ENCODE peak calls at places on chromosomes 13 and 19, in six cellular contexts. H is NCI-H1436; N is stimulated activated CD4-positive, alpha-beta T cell treated with anti-CD3 and anti-CD28 coated beads, Interleukin-1b, Interleukin-23, amount 100 ng/mL, for 1 hour; U is GM13976; K is cardiac fibroblast; J is CD8-positive, alpha-beta T cell. D is an unnamed sample.

GRCh38 chr19:14107581-14108461 is 9.7 kb downstream of the PRKACA start:
- DNase-seq in H (no peak), N (no peak), U (no peak), K (peak; percentile 91), J (no peak), D (no peak)

GRCh38 chr13:101150998-101151397 is 265.3 kb downstream of the NALCN start:
- DNase-seq in H (peak; percentile 45), N (no peak), U (no peak), K (peak; percentile 52), J (no peak), D (no peak)

GRCh38 chr19:3335431-3336350 is 30.7 kb upstream of the NFIC start:
- DNase-seq in H (no peak), N (no peak), U (no peak), K (peak; percentile 43), J (no peak), D (no peak)

GRCh38 chr19:34244611-34245299 is 9.6 kb upstream of the GARRE1 start:
- DNase-seq in H (peak; percentile 11), N (no peak), U (no peak), K (peak; percentile 46), J (no peak), D (no peak)

GRCh38 chr13:112114391-112114790 is 47.4 kb downstream of the SOX1 start:
- DNase-seq in H (no peak), N (no peak), U (no peak), K (no peak), J (no peak), D (no peak)

GRCh38 chr19:33469171-33470039 is 52.2 kb downstream of the PEPD start:
- DNase-seq in H (no peak), N (no peak), U (no peak), K (no peak), J (no peak), D (no peak)

GRCh38 chr13:40672310-40673060 is 6.0 kb upstream of the FOXO1 start:
- DNase-seq in H (peak; percentile 42), N (no peak), U (no peak), K (peak; percentile 69), J (no peak), D (no peak)

GRCh38 chr13:73872397-73872796 is 261.8 kb downstream of the KLF12 start:
- DNase-seq in H (no peak), N (no peak), U (no peak), K (peak; percentile 27), J (no peak), D (no peak)

GRCh38 chr13:102012299-102013293 is 389.3 kb downstream of the FGF14 start:
- DNase-seq in H (no peak), N (no peak), U (no peak), K (no peak), J (no peak), D (no peak)

GRCh38 chr13:98858206-98858605 is 105.7 kb upstream of the SLC15A1 start:
- DNase-seq in H (no peak), N (no peak), U (no peak), K (no peak), J (no peak), D (no peak)

GRCh38 chr19:48341006-48341405 is 15.7 kb downstream of the EMP3 start:
- DNase-seq in H (peak; percentile 53), N (no peak), U (no peak), K (peak; percentile 57), J (no peak), D (no peak)

GRCh38 chr13:74288361-74288911 is 154.2 kb upstream of the KLF12 start:
- DNase-seq in H (peak; percentile 44), N (no peak), U (no peak), K (peak; percentile 12), J (peak; percentile 28), D (peak; percentile 4)

GRCh38 chr19:18157465-18158063 is 4.6 kb downstream of the PIK3R2 start:
- DNase-seq in H (peak; percentile 81), N (no peak), U (no peak), K (no peak), J (no peak), D (no peak)

GRCh38 chr13:20891768-20892167 is 10.8 kb downstream of the XPO4 start:
- DNase-seq in H (no peak), N (no peak), U (no peak), K (no peak), J (no peak), D (no peak)

GRCh38 chr13:44792096-44792495 is 197.2 kb downstream of the NUFIP1 start:
- DNase-seq in H (no peak), N (no peak), U (no peak), K (no peak), J (no peak), D (no peak)

GRCh38 chr13:71525004-71525403 is 342.0 kb downstream of the DACH1 start:
- DNase-seq in H (no peak), N (no peak), U (no peak), K (no peak), J (no peak), D (no peak)

GRCh38 chr13:39408512-39408911 is 194.5 kb downstream of the LHFPL6 start:
- DNase-seq in H (no peak), N (no peak), U (no peak), K (no peak), J (no peak), D (no peak)

GRCh38 chr13:20704459-20705069 is 1.1 kb downstream of the IL17D start:
- DNase-seq in H (no peak), N (no peak), U (no peak), K (no peak), J (no peak), D (no peak)

GRCh38 chr19:8403820-8404109 is 9.3 kb upstream of the MARCHF2 start:
- DNase-seq in H (no peak), N (no peak), U (no peak), K (no peak), J (no peak), D (no peak)

GRCh38 chr13:33775339-33776108 is 42.4 kb upstream of the RFC3 start:
- DNase-seq in H (no peak), N (no peak), U (no peak), K (no peak), J (no peak), D (no peak)

GRCh38 chr19:46016426-46017094 is 6.3 kb downstream of the PGLYRP1 start:
- DNase-seq in H (peak; percentile 83), N (peak; percentile 61), U (peak; percentile 94), K (peak; percentile 80), J (peak; percentile 85), D (peak; percentile 76)

GRCh38 chr19:5144545-5145179 is 175.7 kb downstream of the KDM4B start:
- DNase-seq in H (no peak), N (no peak), U (no peak), K (no peak), J (no peak), D (no peak)

GRCh38 chr13:109126973-109127615 is 497.7 kb downstream of the MYO16 start:
- DNase-seq in H (no peak), N (no peak), U (no peak), K (no peak), J (no peak), D (no peak)

GRCh38 chr19:40523322-40524047 is 53.2 kb upstream of the SHKBP1 start:
- DNase-seq in H (peak; percentile 73), N (no peak), U (peak; percentile 75), K (peak; percentile 67), J (peak; percentile 31), D (no peak)

GRCh38 chr19:34276614-34277013 is 22.3 kb downstream of the GARRE1 start:
- DNase-seq in H (no peak), N (no peak), U (no peak), K (no peak), J (no peak), D (no peak)

GRCh38 chr19:49427855-49428546 is 2.8 kb downstream of the GFY start:
- DNase-seq in H (no peak), N (no peak), U (peak; percentile 72), K (no peak), J (peak; percentile 38), D (no peak)

GRCh38 chr13:28026508-28026907 is 38.0 kb upstream of the URAD start:
- DNase-seq in H (no peak), N (no peak), U (no peak), K (no peak), J (no peak), D (no peak)

GRCh38 chr19:45499196-45500180 is 1.2 kb downstream of the PPM1N start:
- DNase-seq in H (peak; percentile 72), N (peak; percentile 51), U (peak; percentile 68), K (peak; percentile 39), J (peak; percentile 57), D (peak; percentile 42)

GRCh38 chr13:112247471-112248405 is 128.4 kb upstream of the SPACA7 start:
- DNase-seq in H (no peak), N (no peak), U (no peak), K (no peak), J (no peak), D (no peak)

GRCh38 chr13:97341135-97341534 is 92.8 kb upstream of the RAP2A start:
- DNase-seq in H (no peak), N (no peak), U (no peak), K (no peak), J (no peak), D (no peak)

GRCh38 chr13:30415430-30416030 is 6.8 kb upstream of the UBE2L5 start:
- DNase-seq in H (no peak), N (no peak), U (no peak), K (peak; percentile 12), J (no peak), D (no peak)

GRCh38 chr19:51187395-51188226 is 37.3 kb upstream of the CD33 start:
- DNase-seq in H (no peak), N (no peak), U (no peak), K (no peak), J (no peak), D (no peak)

GRCh38 chr19:45515081-45515624 is 7.9 kb downstream of the VASP start:
- DNase-seq in H (no peak), N (no peak), U (peak; percentile 65), K (no peak), J (no peak), D (no peak)

GRCh38 chr19:54462713-54463530 is 656 bp downstream of the LENG9 start:
- DNase-seq in H (no peak), N (peak; percentile 31), U (peak; percentile 54), K (peak; percentile 71), J (peak; percentile 67), D (peak; percentile 54)

GRCh38 chr13:99056381-99057014 is 78.6 kb upstream of the DOCK9 start:
- DNase-seq in H (no peak), N (no peak), U (no peak), K (peak; percentile 63), J (no peak), D (no peak)

GRCh38 chr19:9727644-9728043 is 40.9 kb downstream of the ZNF846 start:
- DNase-seq in H (no peak), N (no peak), U (no peak), K (no peak), J (no peak), D (no peak)